ENCODE peak calls at places on chromosomes 16 and 17, in five cellular contexts. C is psoas muscle, N is Peyer's patch, P is RWPE2, B is heart right ventricle. V is an unnamed sample.

GRCh38 chr16:10067406-10067805 is 114.8 kb downstream of the GRIN2A start:
- DNase-seq in C (no peak), N (no peak), P (no peak), B (no peak), V (no peak)

GRCh38 chr17:68326681-68327080 is 35.4 kb downstream of the ARSG start:
- DNase-seq in C (no peak), N (no peak), P (no peak), B (no peak), V (no peak)

GRCh38 chr17:21679256-21680146 is 12.8 kb upstream of the KCNJ18 start:
- DNase-seq in C (no peak), N (peak; percentile 42), P (peak; percentile 53), B (no peak), V (no peak)

GRCh38 chr16:81940781-81941560 is 70.3 kb downstream of the SDR42E1 start:
- DNase-seq in C (no peak), N (no peak), P (no peak), B (no peak), V (no peak)

GRCh38 chr17:58677204-58677880 is 14.5 kb downstream of the TEX14 start:
- DNase-seq in C (no peak), N (no peak), P (no peak), B (no peak), V (no peak)

GRCh38 chr16:74563828-74564263 is 43.1 kb downstream of the GLG1 start:
- DNase-seq in C (peak; percentile 64), N (peak; percentile 53), P (no peak), B (no peak), V (no peak)

GRCh38 chr16:58339452-58339938 is 44.7 kb upstream of the PRSS54 start:
- DNase-seq in C (no peak), N (no peak), P (no peak), B (no peak), V (no peak)

GRCh38 chr16:27149986-27150385 is 53.3 kb upstream of the KDM8 start:
- DNase-seq in C (no peak), N (no peak), P (no peak), B (no peak), V (no peak)

GRCh38 chr16:73202176-73202729 is 154.3 kb upstream of the ZFHX3 start:
- DNase-seq in C (peak; percentile 51), N (peak; percentile 82), P (no peak), B (no peak), V (peak; percentile 85)

GRCh38 chr16:79434771-79435170 is 165.8 kb downstream of the MAF start:
- DNase-seq in C (no peak), N (no peak), P (no peak), B (no peak), V (no peak)

GRCh38 chr17:66431910-66432309 is 129.5 kb downstream of the PRKCA start:
- DNase-seq in C (no peak), N (peak; percentile 32), P (no peak), B (no peak), V (no peak)

GRCh38 chr17:4142107-4142900 is 526 bp downstream of the ZZEF1 start:
- DNase-seq in C (peak; percentile 77), N (peak; percentile 52), P (no peak), B (peak; percentile 40), V (peak; percentile 46)

GRCh38 chr16:26019885-26020284 is 328.1 kb downstream of the HS3ST4 start:
- DNase-seq in C (no peak), N (no peak), P (no peak), B (no peak), V (no peak)

GRCh38 chr16:680967-681745 is 946 bp downstream of the STUB1 start:
- DNase-seq in C (peak; percentile 89), N (peak; percentile 70), P (no peak), B (peak; percentile 54), V (peak; percentile 70)

GRCh38 chr16:69772560-69773254 is 10.6 kb downstream of the WWP2 start:
- DNase-seq in C (no peak), N (no peak), P (no peak), B (no peak), V (no peak)

GRCh38 chr17:40316571-40317344 is 7.8 kb downstream of the RARA start:
- DNase-seq in C (peak; percentile 84), N (peak; percentile 72), P (peak; percentile 86), B (peak; percentile 77), V (peak; percentile 76)

GRCh38 chr17:9402590-9403199 is 172.9 kb downstream of the STX8 start:
- DNase-seq in C (no peak), N (peak; percentile 68), P (no peak), B (no peak), V (peak; percentile 57)

GRCh38 chr16:66274335-66275110 is 92.0 kb upstream of the CDH5 start:
- DNase-seq in C (no peak), N (peak; percentile 18), P (no peak), B (no peak), V (no peak)

GRCh38 chr17:31061678-31062077 is 33.1 kb upstream of the NF1 start:
- DNase-seq in C (no peak), N (no peak), P (no peak), B (no peak), V (no peak)

GRCh38 chr17:44996304-44996703 is 28.2 kb upstream of the C1QL1 start:
- DNase-seq in C (no peak), N (no peak), P (no peak), B (no peak), V (no peak)

GRCh38 chr17:50629902-50630301 is 4.8 kb upstream of the ABCC3 start:
- DNase-seq in C (no peak), N (no peak), P (no peak), B (no peak), V (no peak)

GRCh38 chr16:48499822-48500440 is 110.0 kb downstream of the N4BP1 start:
- DNase-seq in C (no peak), N (peak; percentile 49), P (no peak), B (no peak), V (no peak)

GRCh38 chr16:80586476-80586875 is 45.7 kb downstream of the DYNLRB2 start:
- DNase-seq in C (no peak), N (no peak), P (no peak), B (no peak), V (no peak)

GRCh38 chr16:1533443-1533951 is at the start of gene TMEM204:
- DNase-seq in C (peak; percentile 91), N (peak; percentile 80), P (no peak), B (peak; percentile 85), V (peak; percentile 41)

GRCh38 chr17:30323895-30324319 is 9.9 kb downstream of the TMIGD1 start:
- DNase-seq in C (no peak), N (peak; percentile 81), P (no peak), B (no peak), V (peak; percentile 60)

GRCh38 chr17:10798332-10798749 is 5.6 kb downstream of the TMEM238L start:
- DNase-seq in C (no peak), N (peak; percentile 67), P (no peak), B (no peak), V (peak; percentile 65)

GRCh38 chr17:70535986-70536385 is 366.7 kb downstream of the KCNJ2 start:
- DNase-seq in C (no peak), N (no peak), P (no peak), B (no peak), V (no peak)

GRCh38 chr17:47604268-47604927 is 45.3 kb upstream of the KPNB1 start:
- DNase-seq in C (no peak), N (no peak), P (no peak), B (no peak), V (no peak)

GRCh38 chr16:4404247-4404966 is 12.0 kb downstream of the CORO7 start:
- DNase-seq in C (peak; percentile 57), N (peak; percentile 41), P (no peak), B (no peak), V (peak; percentile 36)

GRCh38 chr16:88968589-88969280 is 8.3 kb downstream of the CBFA2T3 start:
- DNase-seq in C (peak; percentile 46), N (no peak), P (no peak), B (peak; percentile 8), V (no peak)

GRCh38 chr16:88969361-88969831 is 7.6 kb downstream of the CBFA2T3 start:
- DNase-seq in C (peak; percentile 49), N (no peak), P (no peak), B (peak; percentile 3), V (no peak)

GRCh38 chr16:88970539-88971065 is 6.4 kb downstream of the CBFA2T3 start:
- DNase-seq in C (peak; percentile 36), N (no peak), P (no peak), B (peak; percentile 3), V (no peak)

GRCh38 chr16:88971371-88972097 is 5.5 kb downstream of the CBFA2T3 start:
- DNase-seq in C (peak; percentile 46), N (peak; percentile 80), P (no peak), B (peak; percentile 35), V (no peak)

GRCh38 chr16:88970095-88970494 is 6.9 kb downstream of the CBFA2T3 start:
- DNase-seq in C (peak; percentile 38), N (no peak), P (no peak), B (peak; percentile 8), V (no peak)
- H3K4me1 ChIP-seq in C (no peaks in the 10 kb centered on the region), N (peaks cover 69% of the 10 kb centered on the region), P (no peaks in the 10 kb centered on the region), B (no peaks in the 10 kb centered on the region), V (no peaks in the 10 kb centered on the region)

GRCh38 chr17:1484586-1485310 is 7.7 kb downstream of the MYO1C start:
- DNase-seq in C (peak; percentile 70), N (peak; percentile 87), P (no peak), B (peak; percentile 64), V (peak; percentile 83)
- TF ChIP-seq CTCF in C (no peak), N (no peak), P (no peak), B (no peak), V (peak; percentile 16)

GRCh38 chr17:77058016-77058415 is 82.8 kb upstream of the SEC14L1 start:
- DNase-seq in C (no peak), N (no peak), P (no peak), B (no peak), V (no peak)

GRCh38 chr17:77055453-77055852 is 85.3 kb upstream of the SEC14L1 start:
- DNase-seq in C (no peak), N (no peak), P (no peak), B (no peak), V (no peak)

GRCh38 chr17:77049440-77049839 is 91.3 kb upstream of the SEC14L1 start:
- DNase-seq in C (no peak), N (no peak), P (no peak), B (no peak), V (no peak)

GRCh38 chr17:77054926-77055325 is 85.8 kb upstream of the SEC14L1 start:
- DNase-seq in C (no peak), N (no peak), P (no peak), B (no peak), V (no peak)
- H3K9me3 ChIP-seq in C (no peaks in the 10 kb centered on the region), N (no peaks in the 10 kb centered on the region), P (no peaks in the 10 kb centered on the region), B (no peaks in the 10 kb centered on the region), V (no peaks in the 10 kb centered on the region)

DNA sequence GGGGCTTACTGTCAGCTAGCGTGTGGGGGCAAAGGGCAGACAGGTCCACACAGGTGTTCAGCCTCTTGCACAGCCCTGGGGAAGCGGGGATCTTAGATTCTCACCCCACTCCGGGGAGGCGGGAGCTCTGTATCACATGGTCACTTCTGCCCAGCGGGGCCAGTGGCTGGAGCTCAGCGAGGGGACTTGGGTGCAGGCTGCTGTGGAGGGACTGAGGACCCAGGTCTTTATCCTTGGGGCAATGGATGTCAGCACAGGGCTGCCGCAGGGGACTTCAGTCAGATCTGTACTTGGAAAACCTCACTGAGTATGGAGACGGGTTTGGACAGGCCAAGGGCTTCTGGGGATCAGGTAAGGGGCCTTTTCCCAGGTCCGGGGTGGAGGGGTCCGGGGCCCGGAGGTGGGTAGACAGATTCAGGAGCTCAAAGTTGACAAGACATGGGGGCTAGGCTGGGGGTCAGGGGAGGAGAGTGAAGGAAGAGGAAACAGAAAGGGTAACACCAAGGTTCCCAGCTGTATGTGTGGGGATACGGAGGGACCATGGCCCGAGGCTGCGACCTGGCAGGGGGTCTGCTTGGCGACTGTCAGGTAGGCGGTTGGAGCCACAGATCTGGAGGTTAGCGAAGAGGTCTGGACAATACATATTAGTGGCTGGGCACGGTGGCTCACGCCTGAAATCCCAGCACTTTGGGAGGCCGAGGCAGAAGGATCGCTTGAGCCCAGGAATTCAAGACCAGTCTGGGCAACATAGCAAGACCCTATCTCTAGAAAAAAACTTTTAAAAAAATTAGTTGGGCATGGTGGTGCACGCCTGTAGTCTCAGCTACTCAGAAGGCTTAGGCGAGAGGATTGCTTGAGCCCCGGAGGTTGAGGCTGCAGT is 15.1 kb upstream of the BAIAP2 start:
- DNase-seq in C (no peak), N (no peak), P (no peak), B (no peak), V (no peak)
- H3K4me1 ChIP-seq in C (peaks cover 37% of the 10 kb centered on the region), N (peaks cover 3% of the 10 kb centered on the region), P (peaks cover 6% of the 10 kb centered on the region), B (peaks cover 40% of the 10 kb centered on the region), V (peaks cover 28% of the 10 kb centered on the region)